ENCODE peak calls at places on chromosome 10, in seven cellular contexts. One of them, this sample, is unnamed.
A peak's percentile ranks its signal among the peaks of the same experiment; 100 is the strongest.

GRCh38 chr10:78210548-78210947 is 176.9 kb downstream of the RPS24 start:
- DNase-seq in iPS DF 6.9: no peak
- DNase-seq in chondrocyte: no peak
- DNase-seq in smooth muscle cell of the brain vasculature: no peak
- DNase-seq in ELR: peak; percentile 15
- DNase-seq in activated naive CD4-positive, alpha-beta T cell: no peak
- DNase-seq in T-helper 2 cell: no peak
- DNase-seq in this sample: no peak

GRCh38 chr10:15325243-15326002 is 45.7 kb downstream of the FAM171A1 start:
- DNase-seq in iPS DF 6.9: no peak
- DNase-seq in smooth muscle cell of the brain vasculature: no peak
- DNase-seq in ELR: peak; percentile 90
- DNase-seq in chondrocyte: no peak
- DNase-seq in activated naive CD4-positive, alpha-beta T cell: no peak
- DNase-seq in T-helper 2 cell: no peak
- DNase-seq in this sample: no peak

GRCh38 chr10:120805014-120805805 is 46.0 kb upstream of the WDR11 start:
- DNase-seq in T-helper 2 cell: no peak
- DNase-seq in activated naive CD4-positive, alpha-beta T cell: no peak
- DNase-seq in smooth muscle cell of the brain vasculature: no peak
- DNase-seq in iPS DF 6.9: no peak
- DNase-seq in chondrocyte: no peak
- DNase-seq in ELR: no peak
- DNase-seq in this sample: no peak

GRCh38 chr10:103570844-103571655 is 77.5 kb downstream of the NEURL1 start:
- DNase-seq in T-helper 2 cell: no peak
- DNase-seq in activated naive CD4-positive, alpha-beta T cell: no peak
- DNase-seq in smooth muscle cell of the brain vasculature: no peak
- DNase-seq in chondrocyte: no peak
- DNase-seq in ELR: no peak
- DNase-seq in iPS DF 6.9: no peak
- DNase-seq in this sample: no peak

GRCh38 chr10:62582098-62582705 is 208.0 kb downstream of the ZNF365 start:
- DNase-seq in iPS DF 6.9: no peak
- DNase-seq in T-helper 2 cell: no peak
- DNase-seq in activated naive CD4-positive, alpha-beta T cell: no peak
- DNase-seq in chondrocyte: no peak
- DNase-seq in smooth muscle cell of the brain vasculature: no peak
- DNase-seq in ELR: peak; percentile 65
- DNase-seq in this sample: no peak

GRCh38 chr10:74925716-74926115 is 99.3 kb downstream of the KAT6B start:
- DNase-seq in chondrocyte: no peak
- DNase-seq in iPS DF 6.9: no peak
- DNase-seq in activated naive CD4-positive, alpha-beta T cell: no peak
- DNase-seq in T-helper 2 cell: no peak
- DNase-seq in smooth muscle cell of the brain vasculature: no peak
- DNase-seq in ELR: no peak
- DNase-seq in this sample: no peak

GRCh38 chr10:37937864-37938263 is 38.6 kb downstream of the ZNF25 start:
- DNase-seq in T-helper 2 cell: no peak
- DNase-seq in activated naive CD4-positive, alpha-beta T cell: no peak
- DNase-seq in ELR: no peak
- DNase-seq in iPS DF 6.9: no peak
- DNase-seq in smooth muscle cell of the brain vasculature: no peak
- DNase-seq in chondrocyte: no peak
- DNase-seq in this sample: no peak

GRCh38 chr10:78025685-78026364 is 3.5 kb downstream of the POLR3A start:
- DNase-seq in T-helper 2 cell: no peak
- DNase-seq in smooth muscle cell of the brain vasculature: no peak
- DNase-seq in activated naive CD4-positive, alpha-beta T cell: no peak
- DNase-seq in iPS DF 6.9: no peak
- DNase-seq in ELR: peak; percentile 90
- DNase-seq in chondrocyte: no peak
- DNase-seq in this sample: no peak

GRCh38 chr10:121325490-121326231 is 272.6 kb downstream of the FGFR2 start:
- DNase-seq in chondrocyte: no peak
- DNase-seq in activated naive CD4-positive, alpha-beta T cell: no peak
- DNase-seq in T-helper 2 cell: no peak
- DNase-seq in smooth muscle cell of the brain vasculature: no peak
- DNase-seq in ELR: peak; percentile 2
- DNase-seq in iPS DF 6.9: no peak
- DNase-seq in this sample: no peak

GRCh38 chr10:95832216-95833037 is 75.3 kb upstream of the CC2D2B start:
- DNase-seq in smooth muscle cell of the brain vasculature: no peak
- DNase-seq in T-helper 2 cell: peak; percentile 73
- DNase-seq in ELR: no peak
- DNase-seq in chondrocyte: no peak
- DNase-seq in activated naive CD4-positive, alpha-beta T cell: no peak
- DNase-seq in iPS DF 6.9: no peak
- DNase-seq in this sample: no peak

GRCh38 chr10:4532467-4532866 is 293.5 kb upstream of the AKR1E2 start:
- DNase-seq in chondrocyte: no peak
- DNase-seq in smooth muscle cell of the brain vasculature: no peak
- DNase-seq in iPS DF 6.9: no peak
- DNase-seq in T-helper 2 cell: no peak
- DNase-seq in ELR: peak; percentile 85
- DNase-seq in activated naive CD4-positive, alpha-beta T cell: no peak
- DNase-seq in this sample: no peak

GRCh38 chr10:115772606-115773005 is 500.4 kb downstream of the GFRA1 start:
- DNase-seq in ELR: peak; percentile 83
- DNase-seq in iPS DF 6.9: no peak
- DNase-seq in activated naive CD4-positive, alpha-beta T cell: no peak
- DNase-seq in T-helper 2 cell: no peak
- DNase-seq in smooth muscle cell of the brain vasculature: peak; percentile 9
- DNase-seq in chondrocyte: no peak
- DNase-seq in this sample: no peak

GRCh38 chr10:46106410-46107255 is 60.6 kb upstream of the MSMB start:
- DNase-seq in iPS DF 6.9: peak; percentile 31
- DNase-seq in ELR: peak; percentile 65
- DNase-seq in T-helper 2 cell: peak; percentile 50
- DNase-seq in chondrocyte: no peak
- DNase-seq in smooth muscle cell of the brain vasculature: no peak
- DNase-seq in activated naive CD4-positive, alpha-beta T cell: peak; percentile 36
- DNase-seq in this sample: no peak

GRCh38 chr10:114714281-114714741 is 56.2 kb upstream of the ABLIM1 start:
- DNase-seq in ELR: peak; percentile 95
- DNase-seq in smooth muscle cell of the brain vasculature: peak; percentile 81
- DNase-seq in chondrocyte: no peak
- DNase-seq in iPS DF 6.9: no peak
- DNase-seq in T-helper 2 cell: no peak
- DNase-seq in activated naive CD4-positive, alpha-beta T cell: no peak
- DNase-seq in this sample: peak; percentile 72

GRCh38 chr10:17454181-17454800 is at the start of gene ST8SIA6:
- DNase-seq in activated naive CD4-positive, alpha-beta T cell: peak; percentile 47
- DNase-seq in ELR: peak; percentile 61
- DNase-seq in iPS DF 6.9: no peak
- DNase-seq in T-helper 2 cell: peak; percentile 36
- DNase-seq in smooth muscle cell of the brain vasculature: no peak
- DNase-seq in chondrocyte: no peak
- DNase-seq in this sample: peak; percentile 55

GRCh38 chr10:132722980-132723970 is 62.7 kb downstream of the NKX6-2 start:
- DNase-seq in iPS DF 6.9: no peak
- DNase-seq in T-helper 2 cell: no peak
- DNase-seq in smooth muscle cell of the brain vasculature: no peak
- DNase-seq in activated naive CD4-positive, alpha-beta T cell: no peak
- DNase-seq in ELR: no peak
- DNase-seq in chondrocyte: no peak
- DNase-seq in this sample: no peak

GRCh38 chr10:118373786-118374185 is 31.7 kb upstream of the FAM204A start:
- DNase-seq in iPS DF 6.9: no peak
- DNase-seq in ELR: peak; percentile 90
- DNase-seq in activated naive CD4-positive, alpha-beta T cell: no peak
- DNase-seq in chondrocyte: no peak
- DNase-seq in T-helper 2 cell: no peak
- DNase-seq in smooth muscle cell of the brain vasculature: peak; percentile 20
- DNase-seq in this sample: no peak

GRCh38 chr10:47025540-47026300 is 114.5 kb downstream of the PTPN20 start:
- DNase-seq in iPS DF 6.9: no peak
- DNase-seq in smooth muscle cell of the brain vasculature: no peak
- DNase-seq in ELR: peak; percentile 81
- DNase-seq in chondrocyte: no peak
- DNase-seq in activated naive CD4-positive, alpha-beta T cell: no peak
- DNase-seq in T-helper 2 cell: no peak
- DNase-seq in this sample: no peak

GRCh38 chr10:63520463-63521388 is 475 bp upstream of the REEP3 start:
- DNase-seq in chondrocyte: no peak
- DNase-seq in activated naive CD4-positive, alpha-beta T cell: peak; percentile 46
- DNase-seq in ELR: peak; percentile 78
- DNase-seq in iPS DF 6.9: no peak
- DNase-seq in smooth muscle cell of the brain vasculature: no peak
- DNase-seq in T-helper 2 cell: peak; percentile 51
- DNase-seq in this sample: peak; percentile 68

GRCh38 chr10:34753014-34753757 is 61.9 kb downstream of the PARD3 start:
- DNase-seq in chondrocyte: no peak
- DNase-seq in smooth muscle cell of the brain vasculature: no peak
- DNase-seq in iPS DF 6.9: no peak
- DNase-seq in activated naive CD4-positive, alpha-beta T cell: no peak
- DNase-seq in T-helper 2 cell: no peak
- DNase-seq in ELR: no peak
- DNase-seq in this sample: no peak

GRCh38 chr10:128570596-128570995 is 444.4 kb upstream of the MKI67 start:
- DNase-seq in chondrocyte: no peak
- DNase-seq in T-helper 2 cell: no peak
- DNase-seq in ELR: no peak
- DNase-seq in activated naive CD4-positive, alpha-beta T cell: no peak
- DNase-seq in iPS DF 6.9: no peak
- DNase-seq in smooth muscle cell of the brain vasculature: no peak
- DNase-seq in this sample: no peak

GRCh38 chr10:96974348-96974747 is 142.2 kb downstream of the LCOR start:
- DNase-seq in smooth muscle cell of the brain vasculature: no peak
- DNase-seq in T-helper 2 cell: no peak
- DNase-seq in ELR: no peak
- DNase-seq in iPS DF 6.9: no peak
- DNase-seq in chondrocyte: no peak
- DNase-seq in activated naive CD4-positive, alpha-beta T cell: no peak
- DNase-seq in this sample: no peak

GRCh38 chr10:60726253-60726652 is 52.0 kb upstream of the CDK1 start:
- DNase-seq in smooth muscle cell of the brain vasculature: no peak
- DNase-seq in T-helper 2 cell: no peak
- DNase-seq in chondrocyte: no peak
- DNase-seq in activated naive CD4-positive, alpha-beta T cell: no peak
- DNase-seq in iPS DF 6.9: no peak
- DNase-seq in ELR: no peak
- DNase-seq in this sample: no peak

GRCh38 chr10:70118196-70118595 is 14.4 kb downstream of the AIFM2 start:
- DNase-seq in smooth muscle cell of the brain vasculature: no peak
- DNase-seq in chondrocyte: no peak
- DNase-seq in ELR: no peak
- DNase-seq in activated naive CD4-positive, alpha-beta T cell: no peak
- DNase-seq in iPS DF 6.9: no peak
- DNase-seq in T-helper 2 cell: no peak
- DNase-seq in this sample: no peak

GRCh38 chr10:123502983-123503382 is 163.2 kb upstream of the GPR26 start:
- DNase-seq in chondrocyte: no peak
- DNase-seq in ELR: no peak
- DNase-seq in iPS DF 6.9: no peak
- DNase-seq in activated naive CD4-positive, alpha-beta T cell: no peak
- DNase-seq in T-helper 2 cell: no peak
- DNase-seq in smooth muscle cell of the brain vasculature: no peak
- DNase-seq in this sample: no peak

GRCh38 chr10:61899997-61900828 is 1.3 kb upstream of the ARID5B start:
- DNase-seq in activated naive CD4-positive, alpha-beta T cell: peak; percentile 41
- DNase-seq in smooth muscle cell of the brain vasculature: no peak
- DNase-seq in chondrocyte: no peak
- DNase-seq in T-helper 2 cell: peak; percentile 35
- DNase-seq in iPS DF 6.9: no peak
- DNase-seq in ELR: peak; percentile 74
- DNase-seq in this sample: no peak

GRCh38 chr10:113225903-113226302 is 275.9 kb downstream of the TCF7L2 start:
- DNase-seq in T-helper 2 cell: no peak
- DNase-seq in ELR: no peak
- DNase-seq in smooth muscle cell of the brain vasculature: no peak
- DNase-seq in iPS DF 6.9: no peak
- DNase-seq in chondrocyte: no peak
- DNase-seq in activated naive CD4-positive, alpha-beta T cell: no peak
- DNase-seq in this sample: no peak

This sample was measured in RWPE2.